ENCODE peak calls at places on chromosome X, in four cellular contexts. N is AG20443; I is PC-3; D is activated CD4-positive, alpha-beta T cell treated with anti-CD3 and anti-CD28 coated beads, Interleukin-2, amount 50 U/mL, for 48 hours. E is an unnamed sample.

GRCh38 chrX:107632291-107632690 is 4.0 kb downstream of the PRPS1 start:
- DNase-seq in N (no peak), I (no peak), D (no peak), E (no peak)

GRCh38 chrX:125507119-125507518 is 187.4 kb downstream of the TEX13C start:
- DNase-seq in N (no peak), I (peak), D (no peak), E (peak)

GRCh38 chrX:94854251-94854650 is 1180.2 kb downstream of the FAM133A start:
- DNase-seq in N (no peak), I (no peak), D (no peak), E (no peak)

GRCh38 chrX:114959729-114960128 is 57.7 kb downstream of the IL13RA2 start:
- DNase-seq in N (peak), I (peak), D (no peak), E (peak)

GRCh38 chrX:27391601-27392000 is 71.5 kb downstream of the PPP4R3C start:
- DNase-seq in N (no peak), I (no peak), D (no peak), E (no peak)

GRCh38 chrX:107825698-107826285 is at the start of gene MID2:
- DNase-seq in N (peak), I (peak), D (peak), E (peak)

GRCh38 chrX:31546130-31546529 is 474.3 kb upstream of the FTHL17 start:
- DNase-seq in N (peak), I (no peak), D (no peak), E (peak)

GRCh38 chrX:134524181-134524580 is 64.2 kb downstream of the HPRT1 start:
- DNase-seq in N (no peak), I (no peak), D (no peak), E (no peak)

GRCh38 chrX:150371877-150372276 is 8.8 kb downstream of the MAMLD1 start:
- DNase-seq in N (no peak), I (no peak), D (no peak), E (no peak)

GRCh38 chrX:10023821-10024220 is 56.7 kb downstream of the CLDN34 start:
- DNase-seq in N (no peak), I (no peak), D (no peak), E (no peak)

GRCh38 chrX:124530803-124531202 is 184.4 kb downstream of the SH2D1A start:
- DNase-seq in N (no peak), I (no peak), D (no peak), E (no peak)

GRCh38 chrX:55253528-55253927 is 11.2 kb downstream of the PAGE3 start:
- DNase-seq in N (no peak), I (no peak), D (no peak), E (no peak)

GRCh38 chrX:49309401-49309981 is 6.0 kb downstream of the GAGE10 start:
- DNase-seq in N (no peak), I (peak), D (no peak), E (no peak)